ENCODE peak calls at places on chromosomes 7 and 10, in four cellular contexts. A, Y, E and P are unnamed samples.

GRCh38 chr10:77836299-77836820 is 90.2 kb downstream of the DLG5 start:
- DNase-seq in A (no peak), Y (peak), E (no peak), P (no peak)

GRCh38 chr10:65793738-65794425 is 1132.0 kb upstream of the LRRTM3 start:
- DNase-seq in A (no peak), Y (no peak), E (no peak), P (no peak)

GRCh38 chr10:131689486-131689885 is 211.3 kb upstream of the PPP2R2D start:
- DNase-seq in A (no peak), Y (no peak), E (no peak), P (no peak)

GRCh38 chr7:32119790-32120196 is 49.6 kb upstream of the PDE1C start:
- DNase-seq in A (peak), Y (no peak), E (no peak), P (no peak)

GRCh38 chr7:129751916-129752315 is 140.4 kb downstream of the NRF1 start:
- DNase-seq in A (no peak), Y (peak), E (no peak), P (no peak)

GRCh38 chr7:157276731-157277562 is 59.9 kb upstream of the DNAJB6 start:
- DNase-seq in A (no peak), Y (no peak), E (no peak), P (peak)

GRCh38 chr7:152383341-152384234 is 52.2 kb downstream of the KMT2C start:
- DNase-seq in A (no peak), Y (no peak), E (no peak), P (no peak)

GRCh38 chr10:85032981-85033380 is 704.6 kb downstream of the CCSER2 start:
- DNase-seq in A (no peak), Y (no peak), E (no peak), P (no peak)

GRCh38 chr7:155811895-155812761 is at the start of gene SHH:
- DNase-seq in A (no peak), Y (no peak), E (no peak), P (no peak)

GRCh38 chr10:48599830-48600134 is 5.1 kb downstream of the ARHGAP22 start:
- DNase-seq in A (no peak), Y (no peak), E (no peak), P (no peak)

GRCh38 chr10:94149702-94150101 is 156.0 kb downstream of the PLCE1 start:
- DNase-seq in A (no peak), Y (no peak), E (no peak), P (no peak)

GRCh38 chr7:92586403-92586802 is 3.8 kb downstream of the FAM133B start:
- DNase-seq in A (no peak), Y (no peak), E (no peak), P (no peak)

GRCh38 chr7:155997431-155998327 is 185.4 kb upstream of the SHH start:
- DNase-seq in A (no peak), Y (no peak), E (no peak), P (no peak)

GRCh38 chr7:150955519-150956394 is 22.4 kb downstream of the KCNH2 start:
- DNase-seq in A (peak), Y (peak), E (no peak), P (no peak)

GRCh38 chr7:47724335-47724982 is 142.5 kb upstream of the TNS3 start:
- DNase-seq in A (no peak), Y (no peak), E (no peak), P (peak)

GRCh38 chr7:157076466-157076865 is 62.3 kb upstream of the UBE3C start:
- DNase-seq in A (no peak), Y (no peak), E (no peak), P (no peak)

GRCh38 chr7:135377171-135377570 is 132.7 kb downstream of the CNOT4 start:
- DNase-seq in A (no peak), Y (no peak), E (no peak), P (no peak)

GRCh38 chr7:144565586-144565985 is 162.1 kb upstream of the NOBOX start:
- DNase-seq in A (no peak), Y (no peak), E (no peak), P (no peak)

GRCh38 chr10:14562197-14562596 is 212.5 kb downstream of the FAM107B start:
- DNase-seq in A (no peak), Y (no peak), E (no peak), P (no peak)

GRCh38 chr10:14564268-14564744 is 210.4 kb downstream of the FAM107B start:
- DNase-seq in A (no peak), Y (no peak), E (no peak), P (no peak)

GRCh38 chr10:14562615-14563214 is 212.0 kb downstream of the FAM107B start:
- DNase-seq in A (no peak), Y (no peak), E (no peak), P (no peak)

GRCh38 chr10:14565199-14565598 is 209.5 kb downstream of the FAM107B start:
- DNase-seq in A (no peak), Y (no peak), E (no peak), P (no peak)

DNA sequence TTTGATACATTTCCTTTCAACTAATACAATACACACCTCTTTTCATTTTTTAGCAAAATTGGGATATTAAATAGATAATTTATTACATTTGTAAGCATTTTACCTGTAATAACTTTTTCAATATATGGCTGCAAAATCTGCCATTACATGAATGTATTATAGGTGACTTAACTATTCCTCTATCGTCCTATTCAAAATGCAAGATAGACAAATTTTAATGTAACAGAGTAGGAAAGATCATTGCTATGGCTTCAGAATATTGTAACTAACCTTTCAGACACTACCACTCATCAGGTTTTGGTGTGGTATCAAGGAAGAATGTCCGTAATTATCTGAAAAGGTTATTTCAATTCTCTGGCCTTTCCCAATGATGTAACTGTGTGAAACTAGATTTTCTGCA is 211.3 kb downstream of the FAM107B start:
- DNase-seq in A (no peak), Y (no peak), E (no peak), P (no peak)
- TF ChIP-seq SP1 in A (no peak), Y (no peak), E (no peak), P (no peak)

GRCh38 chr7:220151-220841 is 27.9 kb downstream of the FAM20C start:
- DNase-seq in A (peak), Y (peak), E (no peak), P (peak)
- TF ChIP-seq SP1 in A (no peak), Y (no peak), E (no peak), P (no peak)

DNA sequence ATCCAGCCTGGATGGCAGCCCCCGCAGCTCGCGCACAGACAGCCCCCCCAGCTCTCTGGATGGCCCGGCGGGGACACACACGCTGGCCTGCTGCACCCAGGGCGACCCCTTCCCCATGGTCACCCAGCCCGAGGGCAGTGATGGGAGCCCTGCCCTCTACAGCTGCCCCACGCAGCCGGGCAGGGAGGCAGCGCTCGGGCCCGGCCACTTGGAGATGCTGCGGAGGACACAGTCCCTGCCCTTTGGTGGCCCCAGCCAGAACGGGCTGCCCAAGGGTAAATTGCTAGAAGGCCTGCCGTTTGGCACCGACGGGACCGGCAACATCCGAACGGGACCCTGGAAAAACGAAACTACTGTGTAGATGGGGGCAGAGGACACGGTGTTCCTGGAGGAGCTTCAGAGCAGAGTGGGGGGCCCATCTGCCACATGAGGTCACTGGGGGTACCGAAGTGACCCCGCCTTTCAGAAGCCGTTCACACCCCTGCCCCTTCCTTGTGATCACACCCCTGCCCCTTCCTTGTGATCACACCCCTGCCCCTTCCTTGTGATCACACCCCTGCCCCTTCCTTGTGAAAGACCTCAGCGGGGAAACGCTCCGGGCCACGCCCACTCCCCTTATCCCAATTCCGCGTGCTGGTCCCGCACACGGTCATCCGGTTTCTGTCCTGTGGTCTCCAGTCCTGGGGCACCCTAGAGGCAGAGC is 30.7 kb upstream of the KNDC1 start:
- DNase-seq in A (no peak), Y (no peak), E (no peak), P (no peak)
- TF ChIP-seq SP1 in A (no peak), Y (no peak), E (no peak), P (no peak)

GRCh38 chr10:114681542-114681941 is 23.5 kb upstream of the ABLIM1 start:
- DNase-seq in A (no peak), Y (no peak), E (peak), P (no peak)
- TF ChIP-seq SP1 in A (no peak), Y (no peak), E (no peak), P (no peak)

GRCh38 chr7:149620961-149621360 is 123.4 kb upstream of the ZNF746 start:
- DNase-seq in A (no peak), Y (no peak), E (no peak), P (no peak)

GRCh38 chr7:149615690-149616270 is 118.2 kb upstream of the ZNF746 start:
- DNase-seq in A (peak), Y (no peak), E (no peak), P (no peak)

GRCh38 chr7:149622444-149623210 is 125.0 kb upstream of the ZNF746 start:
- DNase-seq in A (no peak), Y (no peak), E (no peak), P (no peak)

GRCh38 chr7:149621776-149622175 is 124.2 kb upstream of the ZNF746 start:
- DNase-seq in A (no peak), Y (no peak), E (no peak), P (no peak)

DNA sequence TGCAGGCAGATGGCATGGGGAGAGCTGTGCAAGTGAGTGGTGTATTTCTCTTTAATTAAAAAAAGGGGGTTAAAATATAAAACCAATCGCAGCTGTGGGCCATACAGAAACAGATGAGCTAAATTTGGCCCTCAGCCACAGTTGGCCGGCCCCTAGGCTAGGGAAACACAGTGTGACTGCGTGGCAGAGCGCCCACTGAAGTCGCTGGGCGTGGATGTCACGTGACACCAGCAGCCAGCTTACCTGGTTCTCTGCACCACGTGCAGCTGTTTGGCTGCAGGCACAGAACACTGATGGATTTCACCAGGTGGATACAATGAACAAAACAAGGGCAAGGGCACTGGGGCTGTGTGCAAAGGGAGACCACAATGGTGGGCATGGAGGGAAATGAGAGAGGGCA is 119.3 kb upstream of the ZNF746 start:
- DNase-seq in A (no peak), Y (no peak), E (no peak), P (no peak)
- TF ChIP-seq SP1 in A (no peak), Y (no peak), E (no peak), P (no peak)

DNA sequence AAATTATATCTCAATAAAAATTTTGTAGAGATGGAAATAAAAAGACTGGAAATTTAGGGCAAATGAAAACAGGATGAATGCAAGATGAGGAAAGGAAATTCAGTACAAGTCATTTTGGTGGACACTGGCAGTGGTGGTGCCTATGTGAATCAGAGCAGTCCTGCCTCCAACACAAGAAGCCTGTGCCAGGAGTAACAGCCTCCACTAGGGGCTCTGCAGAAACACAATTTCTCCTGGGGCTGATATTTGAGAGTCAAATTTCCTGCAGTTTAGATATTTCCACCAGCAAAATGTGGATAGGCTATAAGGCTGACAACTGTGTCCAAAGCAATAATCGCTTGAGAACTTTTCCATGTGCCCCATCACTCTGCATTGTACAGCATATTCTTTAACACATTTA is 4.7 kb upstream of the PLXDC2 start:
- DNase-seq in A (peak), Y (no peak), E (no peak), P (peak)
- TF ChIP-seq SP1 in A (no peak), Y (no peak), E (no peak), P (no peak)

GRCh38 chr7:27615420-27616185 is 47.1 kb downstream of the HIBADH start:
- DNase-seq in A (no peak), Y (no peak), E (no peak), P (no peak)
- TF ChIP-seq SP1 in A (no peak), Y (no peak), E (no peak), P (no peak)

GRCh38 chr10:103854687-103855423 is 521 bp downstream of the SH3PXD2A start:
- DNase-seq in A (peak), Y (no peak), E (no peak), P (peak)
- TF ChIP-seq SP1 in A (no peak), Y (no peak), E (no peak), P (no peak)

DNA sequence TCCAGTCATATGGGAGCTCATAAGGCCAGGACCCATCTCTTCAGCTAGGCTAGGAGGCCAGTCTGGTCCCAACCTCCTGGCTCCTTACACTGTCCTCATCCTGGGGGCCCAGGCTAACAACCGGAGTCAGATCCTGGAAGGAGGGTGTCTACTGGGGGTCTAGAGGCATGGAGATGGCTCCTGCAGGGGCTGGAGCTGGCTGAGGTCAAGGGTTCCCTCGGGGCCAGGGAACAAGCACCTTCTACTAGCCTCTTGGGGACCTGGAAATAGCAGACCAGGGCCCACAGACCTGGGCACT is 37.2 kb downstream of the CLRN3 start:
- DNase-seq in A (no peak), Y (no peak), E (no peak), P (no peak)
- TF ChIP-seq SP1 in A (no peak), Y (no peak), E (no peak), P (no peak)

GRCh38 chr7:100890640-100891521 is 1.4 kb upstream of the UFSP1 start:
- DNase-seq in A (peak), Y (peak), E (no peak), P (no peak)

GRCh38 chr7:100889761-100890639 is 485 bp upstream of the UFSP1 start:
- DNase-seq in A (peak), Y (peak), E (peak), P (peak)

GRCh38 chr7:100887955-100888481 is 1.5 kb downstream of the UFSP1 start:
- DNase-seq in A (no peak), Y (no peak), E (no peak), P (no peak)

GRCh38 chr7:100888529-100888987 is 957 bp downstream of the UFSP1 start:
- DNase-seq in A (no peak), Y (no peak), E (no peak), P (no peak)

DNA sequence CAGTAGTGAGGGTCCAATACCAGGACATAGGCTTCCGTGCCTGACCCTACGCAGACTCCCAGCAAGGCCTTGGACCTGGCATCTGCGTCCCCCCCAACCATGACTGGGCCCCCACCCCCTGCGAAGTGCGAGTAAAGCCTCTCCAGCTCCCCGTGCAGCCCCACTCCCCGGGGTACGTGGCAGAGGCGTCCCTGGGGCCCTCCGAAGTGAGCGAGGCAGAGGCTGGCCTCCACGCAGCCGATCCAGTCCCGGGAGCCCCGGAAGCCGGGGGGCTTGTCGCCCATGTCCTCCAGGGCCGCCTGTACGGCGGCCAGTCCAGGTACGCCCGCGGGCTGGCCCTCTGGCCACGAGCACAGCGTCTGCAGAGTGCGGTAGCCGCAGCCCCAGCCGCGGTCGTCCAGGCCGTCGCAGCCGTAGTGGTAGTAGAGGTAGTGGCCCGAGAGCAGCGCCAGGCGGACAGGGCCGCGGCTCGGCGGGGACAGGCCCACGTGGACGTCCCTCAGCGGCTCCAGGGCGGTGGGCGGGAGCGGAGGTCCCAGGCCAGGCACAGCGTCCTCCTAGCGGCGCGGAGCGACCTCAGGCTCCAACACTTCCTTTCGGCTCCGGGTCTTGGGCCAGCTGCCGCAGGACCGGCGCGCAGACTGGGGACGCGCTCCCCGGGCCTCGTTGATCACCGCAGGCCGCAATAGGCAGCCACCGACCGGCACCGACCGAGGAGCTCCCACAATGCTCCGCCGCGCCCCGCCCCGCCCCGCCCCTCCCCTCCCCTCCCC is at the start of gene UFSP1:
- DNase-seq in A (no peak), Y (peak), E (peak), P (peak)
- TF ChIP-seq SP1 in A (peak), Y (peak), E (no peak), P (no peak)